ENCODE peak calls at places on chromosomes 2 and 18, in ten cellular contexts. One of them, this sample, is unnamed.

GRCh38 chr2:112166801-112167499 is 28.8 kb downstream of the FBLN7 start:
- DNase-seq in NCI-H2029 treated with DMSO at 0.1 percent for 48 hours: no peak
- DNase-seq in HTR-8/SVneo: no peak
- DNase-seq in RKO: no peak
- DNase-seq in stimulated activated naive CD8-positive, alpha-beta T cell treated with anti-CD3 and anti-CD28 coated beads, Interleukin-15, Interleukin-2, amounts not matched to agents 100 U/mL and 50 U/mL, for 24 hours: no peak
- DNase-seq in neural crest cell: no peak
- DNase-seq in HCEC 1CT: no peak
- DNase-seq in NCI-H524: no peak
- DNase-seq in thyroid gland: no peak
- DNase-seq in activated T-cell treated with anti-CD3 and anti-CD28 coated beads for 1 hour: no peak
- DNase-seq in this sample: no peak

GRCh38 chr2:1518891-1519530 is 105.7 kb downstream of the TPO start:
- DNase-seq in NCI-H524: no peak
- DNase-seq in stimulated activated naive CD8-positive, alpha-beta T cell treated with anti-CD3 and anti-CD28 coated beads, Interleukin-15, Interleukin-2, amounts not matched to agents 100 U/mL and 50 U/mL, for 24 hours: no peak
- DNase-seq in HCEC 1CT: no peak
- DNase-seq in HTR-8/SVneo: no peak
- DNase-seq in activated T-cell treated with anti-CD3 and anti-CD28 coated beads for 1 hour: no peak
- DNase-seq in thyroid gland: no peak
- DNase-seq in RKO: no peak
- DNase-seq in NCI-H2029 treated with DMSO at 0.1 percent for 48 hours: no peak
- DNase-seq in neural crest cell: no peak
- DNase-seq in this sample: no peak

GRCh38 chr18:69401475-69402218 is 959 bp downstream of the DOK6 start:
- DNase-seq in stimulated activated naive CD8-positive, alpha-beta T cell treated with anti-CD3 and anti-CD28 coated beads, Interleukin-15, Interleukin-2, amounts not matched to agents 100 U/mL and 50 U/mL, for 24 hours: no peak
- DNase-seq in HCEC 1CT: peak
- DNase-seq in NCI-H524: peak
- DNase-seq in NCI-H2029 treated with DMSO at 0.1 percent for 48 hours: no peak
- DNase-seq in neural crest cell: no peak
- DNase-seq in thyroid gland: peak
- DNase-seq in activated T-cell treated with anti-CD3 and anti-CD28 coated beads for 1 hour: no peak
- DNase-seq in HTR-8/SVneo: no peak
- DNase-seq in RKO: no peak
- DNase-seq in this sample: no peak

GRCh38 chr18:62850619-62851306 is 135.4 kb downstream of the PHLPP1 start:
- DNase-seq in NCI-H524: no peak
- DNase-seq in thyroid gland: no peak
- DNase-seq in NCI-H2029 treated with DMSO at 0.1 percent for 48 hours: peak
- DNase-seq in stimulated activated naive CD8-positive, alpha-beta T cell treated with anti-CD3 and anti-CD28 coated beads, Interleukin-15, Interleukin-2, amounts not matched to agents 100 U/mL and 50 U/mL, for 24 hours: no peak
- DNase-seq in activated T-cell treated with anti-CD3 and anti-CD28 coated beads for 1 hour: no peak
- DNase-seq in HTR-8/SVneo: no peak
- DNase-seq in RKO: no peak
- DNase-seq in HCEC 1CT: no peak
- DNase-seq in neural crest cell: no peak
- DNase-seq in this sample: no peak

GRCh38 chr2:133838642-133839370 is 270.5 kb upstream of the NCKAP5 start:
- DNase-seq in NCI-H524: peak
- DNase-seq in neural crest cell: no peak
- DNase-seq in activated T-cell treated with anti-CD3 and anti-CD28 coated beads for 1 hour: no peak
- DNase-seq in thyroid gland: no peak
- DNase-seq in RKO: no peak
- DNase-seq in HCEC 1CT: no peak
- DNase-seq in stimulated activated naive CD8-positive, alpha-beta T cell treated with anti-CD3 and anti-CD28 coated beads, Interleukin-15, Interleukin-2, amounts not matched to agents 100 U/mL and 50 U/mL, for 24 hours: no peak
- DNase-seq in NCI-H2029 treated with DMSO at 0.1 percent for 48 hours: no peak
- DNase-seq in HTR-8/SVneo: no peak
- DNase-seq in this sample: no peak

GRCh38 chr2:10408649-10409579 is 39.2 kb downstream of the ODC1 start:
- DNase-seq in HTR-8/SVneo: peak
- DNase-seq in stimulated activated naive CD8-positive, alpha-beta T cell treated with anti-CD3 and anti-CD28 coated beads, Interleukin-15, Interleukin-2, amounts not matched to agents 100 U/mL and 50 U/mL, for 24 hours: peak
- DNase-seq in NCI-H2029 treated with DMSO at 0.1 percent for 48 hours: peak
- DNase-seq in thyroid gland: peak
- DNase-seq in activated T-cell treated with anti-CD3 and anti-CD28 coated beads for 1 hour: peak
- DNase-seq in RKO: peak
- DNase-seq in neural crest cell: peak
- DNase-seq in NCI-H524: peak
- DNase-seq in HCEC 1CT: peak
- DNase-seq in this sample: peak

GRCh38 chr2:163771596-163771995 is 35.8 kb upstream of the FIGN start:
- DNase-seq in thyroid gland: no peak
- DNase-seq in activated T-cell treated with anti-CD3 and anti-CD28 coated beads for 1 hour: no peak
- DNase-seq in NCI-H2029 treated with DMSO at 0.1 percent for 48 hours: no peak
- DNase-seq in stimulated activated naive CD8-positive, alpha-beta T cell treated with anti-CD3 and anti-CD28 coated beads, Interleukin-15, Interleukin-2, amounts not matched to agents 100 U/mL and 50 U/mL, for 24 hours: no peak
- DNase-seq in HTR-8/SVneo: no peak
- DNase-seq in RKO: no peak
- DNase-seq in neural crest cell: no peak
- DNase-seq in NCI-H524: no peak
- DNase-seq in HCEC 1CT: no peak
- DNase-seq in this sample: no peak

GRCh38 chr2:214135966-214136365 is 274.9 kb upstream of the VWC2L start:
- DNase-seq in activated T-cell treated with anti-CD3 and anti-CD28 coated beads for 1 hour: no peak
- DNase-seq in HTR-8/SVneo: no peak
- DNase-seq in stimulated activated naive CD8-positive, alpha-beta T cell treated with anti-CD3 and anti-CD28 coated beads, Interleukin-15, Interleukin-2, amounts not matched to agents 100 U/mL and 50 U/mL, for 24 hours: no peak
- DNase-seq in thyroid gland: no peak
- DNase-seq in neural crest cell: no peak
- DNase-seq in NCI-H524: no peak
- DNase-seq in NCI-H2029 treated with DMSO at 0.1 percent for 48 hours: no peak
- DNase-seq in HCEC 1CT: peak
- DNase-seq in RKO: peak
- DNase-seq in this sample: no peak

GRCh38 chr18:76491436-76491800 is 3.6 kb downstream of the ZNF516 start:
- DNase-seq in RKO: peak
- DNase-seq in NCI-H524: peak
- DNase-seq in activated T-cell treated with anti-CD3 and anti-CD28 coated beads for 1 hour: peak
- DNase-seq in neural crest cell: no peak
- DNase-seq in thyroid gland: peak
- DNase-seq in stimulated activated naive CD8-positive, alpha-beta T cell treated with anti-CD3 and anti-CD28 coated beads, Interleukin-15, Interleukin-2, amounts not matched to agents 100 U/mL and 50 U/mL, for 24 hours: peak
- DNase-seq in HTR-8/SVneo: no peak
- DNase-seq in NCI-H2029 treated with DMSO at 0.1 percent for 48 hours: no peak
- DNase-seq in HCEC 1CT: peak
- DNase-seq in this sample: peak

GRCh38 chr2:64017811-64018714 is 1.2 kb downstream of the VPS54 start:
- DNase-seq in HCEC 1CT: peak
- DNase-seq in stimulated activated naive CD8-positive, alpha-beta T cell treated with anti-CD3 and anti-CD28 coated beads, Interleukin-15, Interleukin-2, amounts not matched to agents 100 U/mL and 50 U/mL, for 24 hours: no peak
- DNase-seq in activated T-cell treated with anti-CD3 and anti-CD28 coated beads for 1 hour: no peak
- DNase-seq in HTR-8/SVneo: peak
- DNase-seq in NCI-H524: peak
- DNase-seq in thyroid gland: peak
- DNase-seq in neural crest cell: no peak
- DNase-seq in RKO: peak
- DNase-seq in NCI-H2029 treated with DMSO at 0.1 percent for 48 hours: peak
- DNase-seq in this sample: no peak

GRCh38 chr2:145033438-145033837 is 513.5 kb upstream of the ZEB2 start:
- DNase-seq in HTR-8/SVneo: no peak
- DNase-seq in NCI-H524: no peak
- DNase-seq in stimulated activated naive CD8-positive, alpha-beta T cell treated with anti-CD3 and anti-CD28 coated beads, Interleukin-15, Interleukin-2, amounts not matched to agents 100 U/mL and 50 U/mL, for 24 hours: no peak
- DNase-seq in NCI-H2029 treated with DMSO at 0.1 percent for 48 hours: no peak
- DNase-seq in RKO: no peak
- DNase-seq in thyroid gland: no peak
- DNase-seq in HCEC 1CT: no peak
- DNase-seq in activated T-cell treated with anti-CD3 and anti-CD28 coated beads for 1 hour: no peak
- DNase-seq in neural crest cell: no peak
- DNase-seq in this sample: no peak

GRCh38 chr2:54224997-54225396 is 31.0 kb downstream of the TSPYL6 start:
- DNase-seq in stimulated activated naive CD8-positive, alpha-beta T cell treated with anti-CD3 and anti-CD28 coated beads, Interleukin-15, Interleukin-2, amounts not matched to agents 100 U/mL and 50 U/mL, for 24 hours: no peak
- DNase-seq in NCI-H2029 treated with DMSO at 0.1 percent for 48 hours: no peak
- DNase-seq in HTR-8/SVneo: no peak
- DNase-seq in thyroid gland: no peak
- DNase-seq in neural crest cell: no peak
- DNase-seq in HCEC 1CT: no peak
- DNase-seq in RKO: no peak
- DNase-seq in NCI-H524: no peak
- DNase-seq in activated T-cell treated with anti-CD3 and anti-CD28 coated beads for 1 hour: no peak
- DNase-seq in this sample: no peak

GRCh38 chr2:226873051-226873620 is 37.3 kb downstream of the RHBDD1 start:
- DNase-seq in HCEC 1CT: peak
- DNase-seq in NCI-H524: no peak
- DNase-seq in thyroid gland: no peak
- DNase-seq in RKO: no peak
- DNase-seq in activated T-cell treated with anti-CD3 and anti-CD28 coated beads for 1 hour: no peak
- DNase-seq in stimulated activated naive CD8-positive, alpha-beta T cell treated with anti-CD3 and anti-CD28 coated beads, Interleukin-15, Interleukin-2, amounts not matched to agents 100 U/mL and 50 U/mL, for 24 hours: peak
- DNase-seq in NCI-H2029 treated with DMSO at 0.1 percent for 48 hours: no peak
- DNase-seq in HTR-8/SVneo: no peak
- DNase-seq in neural crest cell: no peak
- DNase-seq in this sample: peak

GRCh38 chr2:22995576-22995975 is 389.4 kb upstream of the KLHL29 start:
- DNase-seq in RKO: no peak
- DNase-seq in HTR-8/SVneo: no peak
- DNase-seq in activated T-cell treated with anti-CD3 and anti-CD28 coated beads for 1 hour: no peak
- DNase-seq in thyroid gland: no peak
- DNase-seq in NCI-H2029 treated with DMSO at 0.1 percent for 48 hours: no peak
- DNase-seq in stimulated activated naive CD8-positive, alpha-beta T cell treated with anti-CD3 and anti-CD28 coated beads, Interleukin-15, Interleukin-2, amounts not matched to agents 100 U/mL and 50 U/mL, for 24 hours: no peak
- DNase-seq in NCI-H524: peak
- DNase-seq in neural crest cell: no peak
- DNase-seq in HCEC 1CT: no peak
- DNase-seq in this sample: no peak

GRCh38 chr2:176392125-176392704 is 123.0 kb downstream of the MTX2 start:
- DNase-seq in neural crest cell: no peak
- DNase-seq in NCI-H2029 treated with DMSO at 0.1 percent for 48 hours: no peak
- DNase-seq in HTR-8/SVneo: no peak
- DNase-seq in activated T-cell treated with anti-CD3 and anti-CD28 coated beads for 1 hour: no peak
- DNase-seq in stimulated activated naive CD8-positive, alpha-beta T cell treated with anti-CD3 and anti-CD28 coated beads, Interleukin-15, Interleukin-2, amounts not matched to agents 100 U/mL and 50 U/mL, for 24 hours: no peak
- DNase-seq in thyroid gland: peak
- DNase-seq in NCI-H524: no peak
- DNase-seq in RKO: no peak
- DNase-seq in HCEC 1CT: no peak
- DNase-seq in this sample: no peak

GRCh38 chr2:234339016-234339415 is 157.9 kb downstream of the ARL4C start:
- DNase-seq in NCI-H2029 treated with DMSO at 0.1 percent for 48 hours: no peak
- DNase-seq in RKO: no peak
- DNase-seq in activated T-cell treated with anti-CD3 and anti-CD28 coated beads for 1 hour: no peak
- DNase-seq in stimulated activated naive CD8-positive, alpha-beta T cell treated with anti-CD3 and anti-CD28 coated beads, Interleukin-15, Interleukin-2, amounts not matched to agents 100 U/mL and 50 U/mL, for 24 hours: no peak
- DNase-seq in neural crest cell: no peak
- DNase-seq in HCEC 1CT: no peak
- DNase-seq in NCI-H524: no peak
- DNase-seq in thyroid gland: no peak
- DNase-seq in HTR-8/SVneo: no peak
- DNase-seq in this sample: no peak

GRCh38 chr2:232375164-232375563 is 3.4 kb upstream of the ALPP start:
- DNase-seq in stimulated activated naive CD8-positive, alpha-beta T cell treated with anti-CD3 and anti-CD28 coated beads, Interleukin-15, Interleukin-2, amounts not matched to agents 100 U/mL and 50 U/mL, for 24 hours: no peak
- DNase-seq in HTR-8/SVneo: no peak
- DNase-seq in activated T-cell treated with anti-CD3 and anti-CD28 coated beads for 1 hour: no peak
- DNase-seq in NCI-H2029 treated with DMSO at 0.1 percent for 48 hours: no peak
- DNase-seq in HCEC 1CT: no peak
- DNase-seq in thyroid gland: no peak
- DNase-seq in neural crest cell: no peak
- DNase-seq in RKO: no peak
- DNase-seq in NCI-H524: no peak
- DNase-seq in this sample: no peak